ENCODE peak calls at places on chromosomes 4 and X, in eight cellular contexts. One of them, this sample, is unnamed.

GRCh38 chr4:139734875-139735380 is 69.3 kb downstream of the MGST2 start:
- DNase-seq in occipital lobe: peak
- DNase-seq in heart right ventricle: peak
- DNase-seq in dorsolateral prefrontal cortex: peak
- DNase-seq in activated CD4-positive, alpha-beta T cell treated with anti-CD3 and anti-CD28 coated beads, Interleukin-2, amount 10 ng/mL, durations not matched to agents 7 days and 5 days: peak
- DNase-seq in activated naive CD8-positive, alpha-beta T cell treated with anti-CD3 and anti-CD28 coated beads, Interleukin-2, amount 50 U/mL, for 24 hours: peak
- DNase-seq in esophagus squamous epithelium: no peak
- DNase-seq in neural progenitor cell: peak
- DNase-seq in this sample: peak

GRCh38 chr4:959338-960139 is 13.8 kb downstream of the DGKQ start:
- DNase-seq in dorsolateral prefrontal cortex: no peak
- DNase-seq in activated naive CD8-positive, alpha-beta T cell treated with anti-CD3 and anti-CD28 coated beads, Interleukin-2, amount 50 U/mL, for 24 hours: no peak
- DNase-seq in occipital lobe: no peak
- DNase-seq in activated CD4-positive, alpha-beta T cell treated with anti-CD3 and anti-CD28 coated beads, Interleukin-2, amount 10 ng/mL, durations not matched to agents 7 days and 5 days: no peak
- DNase-seq in neural progenitor cell: no peak
- DNase-seq in esophagus squamous epithelium: no peak
- DNase-seq in heart right ventricle: no peak
- DNase-seq in this sample: no peak

GRCh38 chrX:40262641-40263560 is 165.1 kb upstream of the BCOR start:
- DNase-seq in neural progenitor cell: no peak
- DNase-seq in activated CD4-positive, alpha-beta T cell treated with anti-CD3 and anti-CD28 coated beads, Interleukin-2, amount 10 ng/mL, durations not matched to agents 7 days and 5 days: no peak
- DNase-seq in activated naive CD8-positive, alpha-beta T cell treated with anti-CD3 and anti-CD28 coated beads, Interleukin-2, amount 50 U/mL, for 24 hours: no peak
- DNase-seq in dorsolateral prefrontal cortex: no peak
- DNase-seq in occipital lobe: no peak
- DNase-seq in heart right ventricle: no peak
- DNase-seq in esophagus squamous epithelium: no peak
- DNase-seq in this sample: no peak

GRCh38 chr4:142354794-142355416 is 491.2 kb downstream of the INPP4B start:
- DNase-seq in esophagus squamous epithelium: no peak
- DNase-seq in activated CD4-positive, alpha-beta T cell treated with anti-CD3 and anti-CD28 coated beads, Interleukin-2, amount 10 ng/mL, durations not matched to agents 7 days and 5 days: peak
- DNase-seq in dorsolateral prefrontal cortex: no peak
- DNase-seq in neural progenitor cell: no peak
- DNase-seq in activated naive CD8-positive, alpha-beta T cell treated with anti-CD3 and anti-CD28 coated beads, Interleukin-2, amount 50 U/mL, for 24 hours: no peak
- DNase-seq in heart right ventricle: no peak
- DNase-seq in occipital lobe: no peak
- DNase-seq in this sample: peak

GRCh38 chr4:121950680-121951569 is 935 bp downstream of the TRPC3 start:
- DNase-seq in heart right ventricle: peak
- DNase-seq in neural progenitor cell: peak
- DNase-seq in occipital lobe: no peak
- DNase-seq in activated CD4-positive, alpha-beta T cell treated with anti-CD3 and anti-CD28 coated beads, Interleukin-2, amount 10 ng/mL, durations not matched to agents 7 days and 5 days: peak
- DNase-seq in dorsolateral prefrontal cortex: no peak
- DNase-seq in esophagus squamous epithelium: no peak
- DNase-seq in activated naive CD8-positive, alpha-beta T cell treated with anti-CD3 and anti-CD28 coated beads, Interleukin-2, amount 50 U/mL, for 24 hours: peak
- DNase-seq in this sample: no peak

GRCh38 chrX:7586126-7586525 is 256.8 kb upstream of the VCX start:
- DNase-seq in occipital lobe: no peak
- DNase-seq in neural progenitor cell: peak
- DNase-seq in activated naive CD8-positive, alpha-beta T cell treated with anti-CD3 and anti-CD28 coated beads, Interleukin-2, amount 50 U/mL, for 24 hours: no peak
- DNase-seq in heart right ventricle: no peak
- DNase-seq in esophagus squamous epithelium: no peak
- DNase-seq in dorsolateral prefrontal cortex: no peak
- DNase-seq in activated CD4-positive, alpha-beta T cell treated with anti-CD3 and anti-CD28 coated beads, Interleukin-2, amount 10 ng/mL, durations not matched to agents 7 days and 5 days: no peak
- DNase-seq in this sample: peak

GRCh38 chr4:113060853-113061252 is 11.4 kb downstream of the ANK2 start:
- DNase-seq in heart right ventricle: no peak
- DNase-seq in occipital lobe: no peak
- DNase-seq in activated CD4-positive, alpha-beta T cell treated with anti-CD3 and anti-CD28 coated beads, Interleukin-2, amount 10 ng/mL, durations not matched to agents 7 days and 5 days: no peak
- DNase-seq in esophagus squamous epithelium: no peak
- DNase-seq in dorsolateral prefrontal cortex: no peak
- DNase-seq in neural progenitor cell: peak
- DNase-seq in activated naive CD8-positive, alpha-beta T cell treated with anti-CD3 and anti-CD28 coated beads, Interleukin-2, amount 50 U/mL, for 24 hours: no peak
- DNase-seq in this sample: no peak

GRCh38 chr4:7075962-7076693 is 8.3 kb upstream of the GRPEL1 start:
- DNase-seq in activated naive CD8-positive, alpha-beta T cell treated with anti-CD3 and anti-CD28 coated beads, Interleukin-2, amount 50 U/mL, for 24 hours: no peak
- DNase-seq in neural progenitor cell: no peak
- DNase-seq in heart right ventricle: no peak
- DNase-seq in esophagus squamous epithelium: no peak
- DNase-seq in occipital lobe: no peak
- DNase-seq in activated CD4-positive, alpha-beta T cell treated with anti-CD3 and anti-CD28 coated beads, Interleukin-2, amount 10 ng/mL, durations not matched to agents 7 days and 5 days: no peak
- DNase-seq in dorsolateral prefrontal cortex: no peak
- DNase-seq in this sample: no peak

GRCh38 chrX:2710496-2710895 is 19.4 kb downstream of the CD99 start:
- DNase-seq in esophagus squamous epithelium: no peak
- DNase-seq in occipital lobe: no peak
- DNase-seq in activated naive CD8-positive, alpha-beta T cell treated with anti-CD3 and anti-CD28 coated beads, Interleukin-2, amount 50 U/mL, for 24 hours: peak
- DNase-seq in neural progenitor cell: peak
- DNase-seq in heart right ventricle: no peak
- DNase-seq in dorsolateral prefrontal cortex: no peak
- DNase-seq in activated CD4-positive, alpha-beta T cell treated with anti-CD3 and anti-CD28 coated beads, Interleukin-2, amount 10 ng/mL, durations not matched to agents 7 days and 5 days: peak
- DNase-seq in this sample: peak

GRCh38 chr4:20255823-20256222 is 4.1 kb downstream of the SLIT2 start:
- DNase-seq in activated CD4-positive, alpha-beta T cell treated with anti-CD3 and anti-CD28 coated beads, Interleukin-2, amount 10 ng/mL, durations not matched to agents 7 days and 5 days: no peak
- DNase-seq in activated naive CD8-positive, alpha-beta T cell treated with anti-CD3 and anti-CD28 coated beads, Interleukin-2, amount 50 U/mL, for 24 hours: no peak
- DNase-seq in neural progenitor cell: peak
- DNase-seq in esophagus squamous epithelium: no peak
- DNase-seq in dorsolateral prefrontal cortex: no peak
- DNase-seq in heart right ventricle: no peak
- DNase-seq in occipital lobe: no peak
- DNase-seq in this sample: no peak

GRCh38 chr4:25076625-25077413 is 46.1 kb upstream of the LGI2 start:
- DNase-seq in dorsolateral prefrontal cortex: no peak
- DNase-seq in activated naive CD8-positive, alpha-beta T cell treated with anti-CD3 and anti-CD28 coated beads, Interleukin-2, amount 50 U/mL, for 24 hours: no peak
- DNase-seq in occipital lobe: no peak
- DNase-seq in esophagus squamous epithelium: no peak
- DNase-seq in neural progenitor cell: no peak
- DNase-seq in activated CD4-positive, alpha-beta T cell treated with anti-CD3 and anti-CD28 coated beads, Interleukin-2, amount 10 ng/mL, durations not matched to agents 7 days and 5 days: no peak
- DNase-seq in heart right ventricle: no peak
- DNase-seq in this sample: no peak

GRCh38 chrX:103823591-103823990 is 8.5 kb downstream of the RAB9B start:
- DNase-seq in esophagus squamous epithelium: no peak
- DNase-seq in dorsolateral prefrontal cortex: no peak
- DNase-seq in occipital lobe: no peak
- DNase-seq in heart right ventricle: no peak
- DNase-seq in neural progenitor cell: no peak
- DNase-seq in activated CD4-positive, alpha-beta T cell treated with anti-CD3 and anti-CD28 coated beads, Interleukin-2, amount 10 ng/mL, durations not matched to agents 7 days and 5 days: no peak
- DNase-seq in activated naive CD8-positive, alpha-beta T cell treated with anti-CD3 and anti-CD28 coated beads, Interleukin-2, amount 50 U/mL, for 24 hours: no peak
- DNase-seq in this sample: no peak

GRCh38 chrX:119622356-119623232 is 16.4 kb upstream of the NKRF start:
- DNase-seq in activated naive CD8-positive, alpha-beta T cell treated with anti-CD3 and anti-CD28 coated beads, Interleukin-2, amount 50 U/mL, for 24 hours: no peak
- DNase-seq in neural progenitor cell: no peak
- DNase-seq in dorsolateral prefrontal cortex: no peak
- DNase-seq in heart right ventricle: peak
- DNase-seq in activated CD4-positive, alpha-beta T cell treated with anti-CD3 and anti-CD28 coated beads, Interleukin-2, amount 10 ng/mL, durations not matched to agents 7 days and 5 days: no peak
- DNase-seq in occipital lobe: no peak
- DNase-seq in esophagus squamous epithelium: no peak
- DNase-seq in this sample: no peak

GRCh38 chrX:9902651-9903050 is 64.5 kb upstream of the CLDN34 start:
- DNase-seq in occipital lobe: peak
- DNase-seq in dorsolateral prefrontal cortex: no peak
- DNase-seq in heart right ventricle: no peak
- DNase-seq in activated naive CD8-positive, alpha-beta T cell treated with anti-CD3 and anti-CD28 coated beads, Interleukin-2, amount 50 U/mL, for 24 hours: no peak
- DNase-seq in neural progenitor cell: no peak
- DNase-seq in activated CD4-positive, alpha-beta T cell treated with anti-CD3 and anti-CD28 coated beads, Interleukin-2, amount 10 ng/mL, durations not matched to agents 7 days and 5 days: no peak
- DNase-seq in esophagus squamous epithelium: no peak
- DNase-seq in this sample: no peak

GRCh38 chr4:103887191-103887590 is 167.4 kb upstream of the TACR3 start:
- DNase-seq in neural progenitor cell: no peak
- DNase-seq in occipital lobe: no peak
- DNase-seq in dorsolateral prefrontal cortex: no peak
- DNase-seq in heart right ventricle: no peak
- DNase-seq in activated CD4-positive, alpha-beta T cell treated with anti-CD3 and anti-CD28 coated beads, Interleukin-2, amount 10 ng/mL, durations not matched to agents 7 days and 5 days: no peak
- DNase-seq in activated naive CD8-positive, alpha-beta T cell treated with anti-CD3 and anti-CD28 coated beads, Interleukin-2, amount 50 U/mL, for 24 hours: no peak
- DNase-seq in esophagus squamous epithelium: no peak
- DNase-seq in this sample: no peak

GRCh38 chr4:82429728-82430192 is 502 bp downstream of the HNRNPDL start:
- DNase-seq in occipital lobe: peak
- DNase-seq in heart right ventricle: no peak
- DNase-seq in activated naive CD8-positive, alpha-beta T cell treated with anti-CD3 and anti-CD28 coated beads, Interleukin-2, amount 50 U/mL, for 24 hours: no peak
- DNase-seq in activated CD4-positive, alpha-beta T cell treated with anti-CD3 and anti-CD28 coated beads, Interleukin-2, amount 10 ng/mL, durations not matched to agents 7 days and 5 days: peak
- DNase-seq in esophagus squamous epithelium: peak
- DNase-seq in dorsolateral prefrontal cortex: no peak
- DNase-seq in neural progenitor cell: peak
- DNase-seq in this sample: no peak

GRCh38 chr4:152605031-152605430 is 69.1 kb upstream of the FBXW7 start:
- DNase-seq in activated naive CD8-positive, alpha-beta T cell treated with anti-CD3 and anti-CD28 coated beads, Interleukin-2, amount 50 U/mL, for 24 hours: no peak
- DNase-seq in neural progenitor cell: no peak
- DNase-seq in heart right ventricle: no peak
- DNase-seq in dorsolateral prefrontal cortex: no peak
- DNase-seq in occipital lobe: no peak
- DNase-seq in esophagus squamous epithelium: no peak
- DNase-seq in activated CD4-positive, alpha-beta T cell treated with anti-CD3 and anti-CD28 coated beads, Interleukin-2, amount 10 ng/mL, durations not matched to agents 7 days and 5 days: no peak
- DNase-seq in this sample: no peak

GRCh38 chr4:314296-314903 is 9.1 kb upstream of the ZNF732 start:
- DNase-seq in heart right ventricle: no peak
- DNase-seq in dorsolateral prefrontal cortex: no peak
- DNase-seq in occipital lobe: no peak
- DNase-seq in neural progenitor cell: no peak
- DNase-seq in activated CD4-positive, alpha-beta T cell treated with anti-CD3 and anti-CD28 coated beads, Interleukin-2, amount 10 ng/mL, durations not matched to agents 7 days and 5 days: no peak
- DNase-seq in esophagus squamous epithelium: no peak
- DNase-seq in activated naive CD8-positive, alpha-beta T cell treated with anti-CD3 and anti-CD28 coated beads, Interleukin-2, amount 50 U/mL, for 24 hours: no peak
- DNase-seq in this sample: no peak

GRCh38 chr4:2785613-2786012 is 7.3 kb upstream of the SH3BP2 start:
- DNase-seq in dorsolateral prefrontal cortex: no peak
- DNase-seq in activated naive CD8-positive, alpha-beta T cell treated with anti-CD3 and anti-CD28 coated beads, Interleukin-2, amount 50 U/mL, for 24 hours: no peak
- DNase-seq in activated CD4-positive, alpha-beta T cell treated with anti-CD3 and anti-CD28 coated beads, Interleukin-2, amount 10 ng/mL, durations not matched to agents 7 days and 5 days: peak
- DNase-seq in neural progenitor cell: no peak
- DNase-seq in heart right ventricle: no peak
- DNase-seq in esophagus squamous epithelium: no peak
- DNase-seq in occipital lobe: no peak
- DNase-seq in this sample: peak

GRCh38 chr4:18980516-18981233 is 959.1 kb upstream of the LCORL start:
- DNase-seq in occipital lobe: no peak
- DNase-seq in neural progenitor cell: no peak
- DNase-seq in heart right ventricle: no peak
- DNase-seq in activated naive CD8-positive, alpha-beta T cell treated with anti-CD3 and anti-CD28 coated beads, Interleukin-2, amount 50 U/mL, for 24 hours: no peak
- DNase-seq in activated CD4-positive, alpha-beta T cell treated with anti-CD3 and anti-CD28 coated beads, Interleukin-2, amount 10 ng/mL, durations not matched to agents 7 days and 5 days: no peak
- DNase-seq in dorsolateral prefrontal cortex: no peak
- DNase-seq in esophagus squamous epithelium: no peak
- DNase-seq in this sample: no peak

GRCh38 chr4:168695288-168695687 is 198.4 kb downstream of the PALLD start:
- DNase-seq in neural progenitor cell: no peak
- DNase-seq in activated naive CD8-positive, alpha-beta T cell treated with anti-CD3 and anti-CD28 coated beads, Interleukin-2, amount 50 U/mL, for 24 hours: no peak
- DNase-seq in heart right ventricle: no peak
- DNase-seq in esophagus squamous epithelium: no peak
- DNase-seq in occipital lobe: no peak
- DNase-seq in activated CD4-positive, alpha-beta T cell treated with anti-CD3 and anti-CD28 coated beads, Interleukin-2, amount 10 ng/mL, durations not matched to agents 7 days and 5 days: no peak
- DNase-seq in dorsolateral prefrontal cortex: no peak
- DNase-seq in this sample: no peak

GRCh38 chr4:20684852-20685763 is 15.2 kb upstream of the PACRGL start:
- DNase-seq in activated naive CD8-positive, alpha-beta T cell treated with anti-CD3 and anti-CD28 coated beads, Interleukin-2, amount 50 U/mL, for 24 hours: no peak
- DNase-seq in esophagus squamous epithelium: no peak
- DNase-seq in heart right ventricle: no peak
- DNase-seq in occipital lobe: no peak
- DNase-seq in neural progenitor cell: peak
- DNase-seq in dorsolateral prefrontal cortex: no peak
- DNase-seq in activated CD4-positive, alpha-beta T cell treated with anti-CD3 and anti-CD28 coated beads, Interleukin-2, amount 10 ng/mL, durations not matched to agents 7 days and 5 days: no peak
- DNase-seq in this sample: no peak

GRCh38 chr4:91653067-91653466 is 650.7 kb upstream of the GRID2 start:
- DNase-seq in heart right ventricle: no peak
- DNase-seq in activated naive CD8-positive, alpha-beta T cell treated with anti-CD3 and anti-CD28 coated beads, Interleukin-2, amount 50 U/mL, for 24 hours: no peak
- DNase-seq in occipital lobe: no peak
- DNase-seq in dorsolateral prefrontal cortex: no peak
- DNase-seq in neural progenitor cell: no peak
- DNase-seq in activated CD4-positive, alpha-beta T cell treated with anti-CD3 and anti-CD28 coated beads, Interleukin-2, amount 10 ng/mL, durations not matched to agents 7 days and 5 days: no peak
- DNase-seq in esophagus squamous epithelium: no peak
- DNase-seq in this sample: no peak